ENCODE peak calls at places on chromosomes 1 and 21, in four cellular contexts. P is coronary artery, W is lung, A is left lung. X is an unnamed sample.

GRCh38 chr21:25385912-25386474 is 221.3 kb downstream of the MRPL39 start:
- DNase-seq in P (no peak), W (no peak), A (no peak), X (no peak)

GRCh38 chr21:21101911-21102310 is 103.7 kb downstream of the NCAM2 start:
- DNase-seq in P (no peak), W (no peak), A (no peak), X (no peak)

GRCh38 chr1:46489638-46490602 is at the start of gene DMBX1:
- DNase-seq in P (no peak), W (peak), A (peak), X (no peak)

GRCh38 chr1:33359931-33360330 is 39.0 kb upstream of the A3GALT2 start:
- DNase-seq in P (no peak), W (no peak), A (no peak), X (no peak)

GRCh38 chr1:913491-914252 is 10.1 kb upstream of the SAMD11 start:
- DNase-seq in P (no peak), W (no peak), A (peak), X (no peak)

GRCh38 chr1:24256687-24257086 is 62.5 kb upstream of the GRHL3 start:
- DNase-seq in P (no peak), W (no peak), A (no peak), X (no peak)

GRCh38 chr1:197140123-197140522 is 6.3 kb downstream of the ASPM start:
- DNase-seq in P (no peak), W (no peak), A (no peak), X (no peak)

GRCh38 chr1:60055336-60055735 is 18.2 kb downstream of the C1orf87 start:
- DNase-seq in P (no peak), W (no peak), A (no peak), X (no peak)

GRCh38 chr21:37842163-37842919 is 73.9 kb downstream of the KCNJ6 start:
- DNase-seq in P (no peak), W (no peak), A (no peak), X (no peak)

GRCh38 chr21:16305686-16306085 is 575.9 kb downstream of the USP25 start:
- DNase-seq in P (no peak), W (no peak), A (no peak), X (no peak)

GRCh38 chr1:184036517-184036949 is 995 bp downstream of the COLGALT2 start:
- DNase-seq in P (no peak), W (no peak), A (peak), X (peak)

GRCh38 chr1:81800741-81801031 is at the start of gene ADGRL2:
- DNase-seq in P (no peak), W (peak), A (peak), X (no peak)

GRCh38 chr1:3553940-3554223 is 57.4 kb downstream of the MEGF6 start:
- DNase-seq in P (no peak), W (no peak), A (no peak), X (no peak)

DNA sequence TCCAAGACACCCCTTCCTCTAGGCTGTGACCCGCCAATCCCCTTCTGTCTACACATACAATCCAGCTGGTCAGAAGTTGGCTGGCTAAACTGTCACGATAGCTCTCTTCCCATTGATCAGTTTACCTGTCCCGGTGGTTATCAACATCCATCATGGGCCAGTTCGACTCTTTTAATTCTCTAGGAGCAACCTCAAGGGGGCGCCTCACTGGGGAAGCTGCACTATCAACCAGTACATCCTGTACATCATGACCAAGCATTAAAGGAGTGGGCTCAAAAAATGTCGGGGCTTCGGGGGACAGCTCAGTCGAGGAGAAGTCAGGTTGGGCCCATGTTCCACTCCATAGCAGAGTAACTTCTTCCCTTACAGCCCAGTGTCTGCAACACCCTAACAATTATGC is 53.2 kb upstream of the B3GALNT2 start:
- DNase-seq in P (no peak), W (no peak), A (no peak), X (no peak)
- TF ChIP-seq CTCF in P (no peak), W (no peak), A (no peak), X (peak)

DNA sequence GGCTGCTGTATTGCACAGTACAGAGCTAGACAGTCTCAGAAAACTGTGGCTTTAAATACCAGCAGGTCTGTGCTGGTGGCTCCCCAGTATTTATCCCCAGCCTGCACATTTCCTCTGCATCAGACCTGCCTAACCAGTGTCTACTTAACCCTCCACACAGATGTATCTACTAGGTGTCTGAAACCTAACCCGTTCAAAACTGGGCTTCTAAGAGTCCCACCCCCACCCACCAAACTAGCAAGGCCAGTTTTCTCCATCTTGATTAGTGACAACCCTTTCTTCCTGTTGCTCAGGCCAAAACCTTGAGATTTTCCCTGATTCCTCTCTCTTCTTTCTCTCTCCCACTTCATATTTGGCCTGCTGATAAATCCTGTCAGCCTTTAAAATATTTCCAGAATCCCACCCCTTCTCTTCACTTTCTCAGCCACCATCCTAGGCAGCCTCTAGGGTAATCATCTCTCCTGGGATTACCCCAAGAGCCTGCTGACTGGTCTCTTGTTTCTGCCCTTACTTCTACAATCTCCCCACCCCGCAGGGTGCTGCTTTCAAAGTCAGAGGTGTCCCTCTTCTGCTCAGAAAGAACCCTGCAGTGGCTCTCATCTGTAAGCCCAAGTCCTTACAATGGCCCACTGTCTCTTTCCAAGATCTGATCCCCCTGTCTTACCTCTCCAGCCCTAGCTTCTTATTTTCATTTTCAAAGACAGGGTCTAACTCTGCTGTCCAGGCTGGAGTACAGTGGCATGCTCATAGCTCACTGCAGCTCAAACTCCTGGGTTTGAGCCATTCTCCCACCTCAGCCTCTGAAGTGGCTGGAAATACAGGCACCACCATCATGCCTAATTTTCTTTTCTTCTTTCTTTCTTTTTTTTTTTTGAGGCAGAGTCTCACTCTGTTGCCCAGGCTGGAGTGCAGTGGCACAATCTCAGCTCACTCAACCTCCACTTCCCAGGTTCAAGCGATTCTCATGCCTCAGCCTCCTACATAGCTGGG is 45.2 kb downstream of the H3-3A start:
- DNase-seq in P (no peak), W (no peak), A (no peak), X (no peak)
- TF ChIP-seq CTCF in P (no peak), W (no peak), A (no peak), X (no peak)

GRCh38 chr1:219215477-219215876 is 41.8 kb downstream of the LYPLAL1 start:
- DNase-seq in P (no peak), W (no peak), A (no peak), X (no peak)

GRCh38 chr1:219220945-219221344 is 47.3 kb downstream of the LYPLAL1 start:
- DNase-seq in P (no peak), W (no peak), A (no peak), X (no peak)
- TF ChIP-seq CTCF in P (no peak), W (no peak), A (no peak), X (no peak)

GRCh38 chr1:154861607-154862094 is 8.4 kb downstream of the KCNN3 start:
- DNase-seq in P (no peak), W (no peak), A (no peak), X (no peak)

GRCh38 chr1:154864189-154864985 is 5.7 kb downstream of the KCNN3 start:
- DNase-seq in P (no peak), W (no peak), A (no peak), X (no peak)

GRCh38 chr1:154862927-154863701 is 7.0 kb downstream of the KCNN3 start:
- DNase-seq in P (no peak), W (no peak), A (no peak), X (no peak)

GRCh38 chr1:154865442-154866256 is 4.4 kb downstream of the KCNN3 start:
- DNase-seq in P (no peak), W (no peak), A (no peak), X (no peak)

GRCh38 chr1:154863702-154864174 is 6.3 kb downstream of the KCNN3 start:
- DNase-seq in P (no peak), W (no peak), A (no peak), X (no peak)
- TF ChIP-seq CTCF in P (no peak), W (peak), A (peak), X (peak)

DNA sequence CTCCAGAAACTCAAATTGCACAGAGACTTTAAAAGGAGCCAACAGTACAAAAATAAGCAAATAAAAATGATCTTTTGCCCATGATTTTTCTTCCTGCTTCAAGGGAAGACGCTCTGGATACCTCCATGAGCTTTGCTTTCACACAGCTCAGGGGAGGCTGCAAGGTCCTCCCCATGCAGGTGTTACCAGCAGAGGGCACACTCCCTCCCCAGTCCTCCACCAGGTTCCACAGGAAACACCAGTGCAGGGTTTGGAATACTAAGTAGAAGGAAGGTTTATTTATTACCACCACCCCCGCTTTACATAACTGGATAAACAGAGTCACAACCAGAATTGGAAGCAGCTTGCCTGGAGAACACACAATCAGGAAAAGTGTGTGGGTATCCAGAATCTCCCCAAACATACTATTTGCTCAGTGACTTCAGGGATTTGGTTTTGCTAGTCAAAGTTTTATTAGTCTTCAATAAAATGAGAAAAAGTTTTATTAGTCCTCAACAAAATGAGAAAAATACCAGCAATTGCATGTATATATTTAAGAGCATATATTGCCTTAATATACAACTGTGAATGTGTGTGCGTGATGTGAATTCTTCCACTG is 37.3 kb downstream of the HSD3B1 start:
- DNase-seq in P (no peak), W (no peak), A (no peak), X (no peak)
- TF ChIP-seq CTCF in P (no peak), W (no peak), A (no peak), X (peak)

DNA sequence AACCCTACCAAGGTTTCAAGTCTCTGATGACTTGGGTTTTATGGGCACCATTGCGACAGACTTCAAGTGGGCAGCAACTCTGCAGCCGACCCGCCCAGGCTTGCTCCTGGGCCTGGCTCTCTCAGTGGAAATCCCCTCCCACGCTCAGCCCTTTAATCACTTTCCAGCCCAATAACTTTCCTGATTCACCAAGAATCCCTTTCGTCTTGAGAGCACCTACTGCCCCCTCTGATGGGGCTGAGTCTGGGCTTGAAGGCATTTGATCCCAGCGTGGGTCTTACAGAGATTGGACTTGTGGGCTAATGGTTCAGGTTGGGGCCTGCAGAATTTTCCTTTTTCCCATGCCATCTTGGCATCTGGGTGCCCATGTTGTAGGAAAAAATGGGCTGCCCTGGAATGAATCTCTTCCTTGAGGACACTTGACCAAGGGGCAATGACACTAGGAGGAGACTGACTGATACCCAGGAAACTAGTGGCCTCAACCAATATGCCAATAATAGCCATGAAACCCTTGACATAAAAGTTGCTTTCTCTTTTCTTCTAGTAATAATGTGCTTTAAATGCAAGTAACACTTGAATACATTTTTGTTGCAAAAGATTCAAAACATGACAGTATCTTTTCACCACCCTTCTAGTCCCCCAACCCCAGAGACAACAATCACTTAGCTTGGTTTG is 7.8 kb upstream of the PHLDA3 start:
- DNase-seq in P (no peak), W (no peak), A (no peak), X (no peak)
- TF ChIP-seq CTCF in P (no peak), W (no peak), A (no peak), X (no peak)

DNA sequence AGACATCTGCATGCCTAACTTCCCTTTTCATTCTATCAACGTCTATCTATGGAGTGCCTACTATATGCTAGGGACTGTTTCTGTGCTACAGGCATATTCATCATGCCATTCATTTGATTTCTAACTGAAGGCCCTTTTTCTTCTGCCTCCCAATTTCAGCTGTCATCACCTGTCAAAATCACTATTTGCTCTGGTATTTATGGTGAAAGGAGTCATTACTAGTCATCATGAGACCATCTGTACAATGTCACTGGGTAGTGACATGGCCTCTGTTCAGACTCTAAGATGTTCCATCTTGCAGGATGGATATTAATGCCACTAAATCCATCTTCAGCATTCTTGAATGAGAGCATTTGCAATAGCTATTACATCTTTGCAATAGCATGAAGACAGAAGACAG is 4.2 kb upstream of the KRTAP13-1 start:
- DNase-seq in P (no peak), W (no peak), A (no peak), X (no peak)
- TF ChIP-seq CTCF in P (no peak), W (no peak), A (no peak), X (no peak)